ENCODE peak calls at places on chromosomes 13 and 19, in nine cellular contexts. M is cardiac muscle cell; T is right lobe of liver; A is AG04449; Y is IMR-90; U is thoracic aorta; L is psoas muscle; I is CD8-positive, alpha-beta T cell; G is spleen. F is an unnamed sample.

GRCh38 chr13:74251778-74252519 is 117.7 kb upstream of the KLF12 start:
- DNase-seq in G (no peak), A (no peak), I (no peak), M (no peak), L (no peak), Y (no peak), U (no peak), T (no peak), F (no peak)

GRCh38 chr13:107650081-107650701 is 565.1 kb downstream of the LIG4 start:
- DNase-seq in G (peak), L (peak), A (no peak), M (peak), T (peak), U (no peak), I (no peak), Y (peak), F (peak)

GRCh38 chr13:60165391-60166099 is 1.8 kb upstream of the DIAPH3 start:
- DNase-seq in T (no peak), Y (peak), L (no peak), A (no peak), M (peak), G (no peak), I (no peak), U (no peak), F (no peak)

GRCh38 chr19:21698215-21698614 is 69.2 kb downstream of the ZNF100 start:
- DNase-seq in A (no peak), U (no peak), G (no peak), M (peak), Y (peak), I (no peak), L (no peak), T (no peak), F (peak)

GRCh38 chr13:105219636-105220035 is 1315.8 kb downstream of the EFNB2 start:
- DNase-seq in M (no peak), T (no peak), I (no peak), U (no peak), A (no peak), L (no peak), G (no peak), Y (peak), F (no peak)

GRCh38 chr19:19788015-19788414 is 33.5 kb downstream of the ZNF506 start:
- DNase-seq in M (no peak), I (no peak), L (no peak), Y (no peak), G (no peak), U (no peak), T (no peak), A (no peak), F (no peak)

GRCh38 chr13:113519556-113519955 is 29.0 kb upstream of the DCUN1D2 start:
- DNase-seq in Y (no peak), M (no peak), T (no peak), I (no peak), A (no peak), G (no peak), U (no peak), L (no peak), F (no peak)

GRCh38 chr19:42246143-42246868 is 3.9 kb upstream of the GSK3A start:
- DNase-seq in T (peak), A (no peak), G (peak), I (no peak), L (peak), U (peak), Y (peak), M (peak), F (peak)

GRCh38 chr13:73060251-73061160 is 1.7 kb downstream of the KLF5 start:
- DNase-seq in G (peak), I (no peak), U (no peak), M (peak), Y (peak), A (peak), L (peak), T (no peak), F (no peak)

GRCh38 chr13:43113603-43114002 is 90.2 kb downstream of the DNAJC15 start:
- DNase-seq in I (no peak), G (no peak), M (no peak), T (no peak), U (no peak), L (no peak), Y (peak), A (peak), F (no peak)

GRCh38 chr13:25882732-25883357 is 169.0 kb downstream of the SHISA2 start:
- DNase-seq in U (no peak), Y (no peak), T (no peak), M (no peak), L (no peak), I (peak), G (no peak), A (no peak), F (peak)

GRCh38 chr19:51651216-51651846 is 4.7 kb upstream of the SIGLEC14 start:
- DNase-seq in T (no peak), G (no peak), A (no peak), M (peak), L (no peak), U (no peak), Y (no peak), I (no peak), F (no peak)

GRCh38 chr19:12695090-12695489 is 1.3 kb downstream of the FBXW9 start:
- DNase-seq in Y (no peak), U (no peak), T (no peak), M (no peak), A (no peak), L (no peak), I (no peak), G (no peak), F (no peak)

GRCh38 chr19:44745386-44745831 is 3.1 kb upstream of the BCL3 start:
- DNase-seq in L (peak), U (no peak), T (no peak), Y (peak), A (no peak), M (peak), G (peak), I (no peak), F (peak)

DNA sequence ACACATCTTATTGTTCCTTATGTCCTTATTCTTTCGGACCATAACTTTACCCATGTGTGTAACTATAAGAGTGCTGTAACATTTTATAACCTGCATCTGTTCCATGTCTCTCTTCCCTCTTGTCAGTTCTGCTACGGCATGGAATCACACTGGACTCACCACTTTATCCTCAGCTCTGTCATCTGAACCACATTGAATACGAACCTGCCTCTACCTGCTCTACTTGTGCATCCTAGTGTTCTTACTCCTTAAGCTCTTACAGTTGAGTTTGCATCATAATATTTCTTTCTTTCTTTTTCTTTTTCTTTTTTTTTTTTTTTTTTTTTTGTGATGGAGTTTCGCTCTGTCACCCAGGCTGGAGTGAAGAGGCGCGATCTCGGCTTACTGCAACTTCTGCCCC is 180.9 kb downstream of the GPC5 start:
- DNase-seq in T (no peak), G (no peak), I (no peak), Y (no peak), U (no peak), A (no peak), M (no peak), L (no peak), F (no peak)
- H3K4me3 ChIP-seq in T (no peak), G (no peak), I (no peak), Y (no peak), U (no peak), A (no peak), M (no peak), L (no peak), F (no peak)

GRCh38 chr19:11243798-11244169 is 4.4 kb downstream of the ANGPTL8 start:
- DNase-seq in L (no peak), T (no peak), U (no peak), G (no peak), M (no peak), A (no peak), I (no peak), Y (no peak), F (no peak)
- H3K4me3 ChIP-seq in L (no peak), T (no peak), U (peak), G (no peak), M (no peak), A (no peak), I (no peak), Y (no peak), F (no peak)

DNA sequence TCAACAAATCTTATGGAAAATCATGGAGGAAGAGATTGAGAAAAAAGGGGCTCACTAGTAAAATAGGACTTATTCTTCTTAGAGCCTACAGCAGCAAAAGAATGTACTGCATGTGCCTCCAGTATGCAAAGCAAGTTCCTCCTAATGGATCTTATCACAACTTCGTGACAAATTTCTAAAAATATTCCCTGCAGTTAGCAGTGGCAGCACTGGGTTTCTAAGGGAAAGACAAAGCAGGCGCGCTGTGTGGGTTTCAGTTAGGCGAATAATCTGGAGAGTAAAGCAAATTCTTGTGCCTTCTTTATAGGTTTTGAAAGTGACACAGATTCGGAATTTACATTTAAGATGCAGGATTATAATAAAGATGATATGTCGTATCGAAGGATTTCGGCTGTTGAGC is 167.9 kb downstream of the LMO7 start:
- DNase-seq in T (no peak), Y (no peak), A (no peak), M (peak), U (no peak), L (no peak), I (no peak), G (no peak), F (no peak)
- H3K4me3 ChIP-seq in T (no peak), Y (no peak), A (no peak), M (peak), U (peak), L (no peak), I (no peak), G (no peak), F (no peak)

DNA sequence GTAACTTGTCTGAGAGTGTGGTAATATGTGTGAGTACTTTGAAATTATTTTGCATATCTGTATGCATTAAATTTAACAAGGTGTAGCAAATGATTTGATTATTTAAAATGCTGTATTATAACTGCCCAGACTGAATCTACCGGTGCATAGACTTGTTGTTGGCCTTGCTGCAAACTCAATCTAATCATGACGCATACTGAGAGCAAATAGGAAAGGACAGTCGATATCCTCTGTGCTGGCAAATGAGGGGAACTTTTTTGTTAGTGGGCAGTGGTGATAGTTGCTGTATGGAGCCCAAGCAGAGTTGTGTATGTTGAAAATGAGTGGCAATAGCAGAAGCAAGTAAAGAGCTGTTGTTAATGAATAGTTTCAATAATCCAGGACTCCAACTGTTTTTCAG is 127.4 kb downstream of the LMO7 start:
- DNase-seq in Y (no peak), U (no peak), A (no peak), M (no peak), G (no peak), T (no peak), I (no peak), L (no peak), F (no peak)
- H3K4me3 ChIP-seq in Y (no peak), U (peak), A (no peak), M (no peak), G (no peak), T (peak), I (no peak), L (peak), F (no peak)

GRCh38 chr13:101332583-101332982 is 83.7 kb downstream of the NALCN start:
- DNase-seq in I (no peak), M (no peak), L (no peak), A (no peak), G (no peak), U (no peak), T (no peak), Y (no peak), F (no peak)
- H3K4me3 ChIP-seq in I (no peak), M (no peak), L (no peak), A (no peak), G (no peak), U (no peak), T (no peak), Y (no peak), F (no peak)

GRCh38 chr19:1324792-1325567 is 39.3 kb downstream of the EFNA2 start:
- DNase-seq in L (peak), I (peak), M (peak), G (no peak), U (no peak), Y (peak), A (no peak), T (no peak), F (peak)

GRCh38 chr19:1324249-1324791 is 38.6 kb downstream of the EFNA2 start:
- DNase-seq in T (no peak), L (no peak), U (no peak), G (no peak), Y (no peak), A (no peak), I (no peak), M (no peak), F (peak)

GRCh38 chr19:1322198-1322981 is 36.7 kb downstream of the EFNA2 start:
- DNase-seq in M (no peak), T (no peak), G (no peak), Y (no peak), L (no peak), U (no peak), I (no peak), A (no peak), F (no peak)

GRCh38 chr19:1325568-1326294 is 40.1 kb downstream of the EFNA2 start:
- DNase-seq in T (no peak), G (no peak), I (no peak), A (no peak), M (no peak), L (no peak), Y (no peak), U (no peak), F (no peak)

DNA sequence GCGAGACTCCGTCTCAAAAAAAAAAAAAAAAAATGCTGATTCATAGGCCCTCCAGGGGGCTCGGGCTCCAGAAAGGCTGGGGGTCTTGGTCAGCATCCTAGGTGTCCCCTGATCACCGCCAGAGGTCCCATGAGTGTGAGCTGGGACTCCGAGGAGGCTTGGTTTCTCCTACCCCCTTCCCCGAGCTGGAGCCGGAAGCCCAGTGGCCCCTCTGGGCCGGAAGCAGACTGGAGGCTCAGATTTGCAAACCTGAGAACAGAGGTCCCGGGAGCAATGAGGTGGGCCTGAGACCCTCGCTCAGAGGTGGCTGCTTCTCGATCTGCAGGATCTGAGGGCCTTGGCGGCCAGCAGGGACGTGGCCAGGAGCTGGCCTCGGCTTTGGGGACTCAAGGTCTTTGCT is 41.5 kb downstream of the EFNA2 start:
- DNase-seq in Y (no peak), I (no peak), L (no peak), U (no peak), M (no peak), T (no peak), A (no peak), G (no peak), F (peak)
- H3K4me3 ChIP-seq in Y (no peak), I (no peak), L (no peak), U (no peak), M (no peak), T (no peak), A (no peak), G (no peak), F (no peak)

GRCh38 chr19:39165857-39166256 is 30.9 kb upstream of the NCCRP1 start:
- DNase-seq in G (no peak), U (no peak), M (no peak), I (no peak), Y (no peak), A (no peak), T (no peak), L (no peak), F (no peak)

GRCh38 chr19:39168258-39169142 is 28.3 kb upstream of the NCCRP1 start:
- DNase-seq in I (no peak), G (no peak), A (no peak), U (no peak), L (no peak), Y (no peak), M (no peak), T (no peak), F (peak)

GRCh38 chr19:39167461-39168257 is 29.1 kb upstream of the NCCRP1 start:
- DNase-seq in Y (no peak), T (no peak), A (no peak), G (no peak), U (no peak), L (no peak), I (no peak), M (no peak), F (peak)

GRCh38 chr19:39164289-39164688 is 32.5 kb upstream of the NCCRP1 start:
- DNase-seq in I (no peak), G (no peak), Y (no peak), T (no peak), M (no peak), A (no peak), U (no peak), L (no peak), F (no peak)

GRCh38 chr19:39166571-39167391 is 30.0 kb upstream of the NCCRP1 start:
- DNase-seq in L (peak), Y (no peak), M (no peak), T (peak), G (peak), I (no peak), A (no peak), U (no peak), F (peak)
- H3K4me3 ChIP-seq in L (no peak), Y (no peak), M (no peak), T (no peak), G (peak), I (no peak), A (no peak), U (no peak), F (no peak)

F was measured in H7.